ENCODE peak calls at places on chromosomes 16 and 17, in five cellular contexts. B is MM.1S, Y is Calu3, T is lower lobe of right lung, X is GM23338. G is an unnamed sample.

GRCh38 chr16:2426941-2427361 is 2.3 kb upstream of the CCNF start:
- DNase-seq in B (no peak), Y (no peak), T (peak; percentile 73), X (no peak), G (no peak)

GRCh38 chr16:56789360-56789759 is 59.4 kb downstream of the NUP93 start:
- DNase-seq in B (peak; percentile 78), Y (peak; percentile 59), T (peak; percentile 52), X (no peak), G (no peak)

GRCh38 chr16:5044011-5044540 is 10.3 kb upstream of the NAGPA start:
- DNase-seq in B (no peak), Y (no peak), T (peak; percentile 12), X (no peak), G (no peak)

GRCh38 chr16:85767569-85767968 is 16.7 kb upstream of the C16orf74 start:
- DNase-seq in B (no peak), Y (peak; percentile 44), T (no peak), X (no peak), G (no peak)

GRCh38 chr17:7854851-7855642 is at the start of gene TMEM88:
- DNase-seq in B (no peak), Y (no peak), T (peak; percentile 54), X (peak; percentile 83), G (no peak)

GRCh38 chr17:54947396-54947795 is 21.1 kb downstream of the COX11 start:
- DNase-seq in B (no peak), Y (no peak), T (no peak), X (no peak), G (no peak)

GRCh38 chr16:78563905-78564304 is 464.5 kb downstream of the WWOX start:
- DNase-seq in B (peak; percentile 31), Y (no peak), T (no peak), X (no peak), G (no peak)

GRCh38 chr17:9309216-9309615 is 266.4 kb downstream of the STX8 start:
- DNase-seq in B (no peak), Y (no peak), T (no peak), X (peak; percentile 71), G (no peak)

DNA sequence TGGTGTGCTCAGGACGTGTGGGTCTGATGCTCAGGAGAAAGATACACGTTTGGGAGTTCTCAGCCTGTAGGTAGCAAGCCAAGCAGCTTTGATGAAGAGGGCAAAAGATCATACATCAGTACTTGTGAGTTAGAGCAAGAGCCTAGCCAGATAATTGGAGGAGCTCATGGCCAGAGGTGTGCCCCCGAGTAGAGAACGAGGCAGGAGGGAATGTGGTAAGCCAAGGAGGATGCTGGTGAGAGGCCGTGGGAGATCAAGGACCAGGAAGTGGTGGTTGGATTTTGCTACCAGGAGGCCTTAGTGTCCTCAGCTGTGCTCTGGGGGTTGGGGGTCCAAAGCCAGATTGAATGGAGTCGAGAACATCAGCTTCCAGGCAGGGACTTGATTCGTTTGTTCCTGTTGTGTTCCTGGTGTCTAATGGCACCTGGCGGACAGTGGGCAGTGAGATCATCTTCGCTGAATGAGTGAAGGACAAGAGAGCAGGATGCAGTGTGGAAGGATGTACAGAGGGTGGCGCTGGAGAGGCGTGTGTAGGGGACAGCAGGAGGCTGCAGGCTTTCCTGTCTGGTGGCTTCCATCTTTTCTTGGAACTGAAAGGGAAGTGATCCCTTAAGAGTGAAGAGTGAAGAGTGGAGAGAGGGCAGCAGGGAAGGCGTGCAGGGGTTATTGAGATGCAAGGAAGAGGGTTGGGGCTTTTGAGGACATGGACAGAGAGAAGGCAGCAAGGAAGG is 11.6 kb downstream of the FBXL19 start:
- DNase-seq in B (peak; percentile 17), Y (peak; percentile 50), T (peak; percentile 69), X (peak; percentile 88), G (peak; percentile 48)
- TF ChIP-seq CTCF in B (peak; percentile 44), Y (no peak), T (peak; percentile 52), X (peak; percentile 83), G (peak; percentile 47)

DNA sequence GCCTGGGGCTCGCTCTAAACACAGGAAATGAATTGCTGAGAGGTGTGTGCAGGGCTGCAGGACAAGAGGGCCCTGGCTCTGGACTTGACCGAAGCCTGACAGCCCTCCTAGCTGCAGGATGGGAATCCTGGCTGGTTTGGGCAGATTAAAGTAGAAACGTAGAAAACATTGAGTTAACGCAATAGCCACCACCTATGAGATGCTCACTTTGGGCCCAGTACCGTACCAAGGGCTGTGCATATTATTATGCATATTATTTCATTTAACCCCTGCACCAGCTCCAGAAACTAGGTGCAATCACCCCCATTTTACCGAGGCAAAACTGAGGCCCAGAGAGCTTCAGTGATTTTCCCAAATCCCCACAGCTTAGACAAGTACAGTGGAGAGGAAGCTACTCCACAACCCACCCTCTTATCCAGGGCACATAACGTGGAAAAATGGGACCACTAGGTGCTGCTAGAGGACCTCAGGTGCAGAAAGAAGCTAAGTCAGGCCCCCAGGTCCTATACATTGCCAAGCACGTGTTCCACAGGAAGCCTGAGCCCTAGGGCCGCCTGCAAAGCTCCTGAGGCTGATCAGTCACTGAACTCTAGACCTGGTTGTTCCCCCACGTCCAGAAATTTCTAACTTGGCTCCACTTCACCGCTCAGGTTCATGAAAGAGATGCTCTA is 79.2 kb downstream of the MYH11 start:
- DNase-seq in B (peak; percentile 34), Y (peak; percentile 65), T (no peak), X (peak; percentile 82), G (peak; percentile 29)
- TF ChIP-seq CTCF in B (peak; percentile 37), Y (peak; percentile 22), T (peak; percentile 18), X (peak; percentile 95), G (peak; percentile 43)

DNA sequence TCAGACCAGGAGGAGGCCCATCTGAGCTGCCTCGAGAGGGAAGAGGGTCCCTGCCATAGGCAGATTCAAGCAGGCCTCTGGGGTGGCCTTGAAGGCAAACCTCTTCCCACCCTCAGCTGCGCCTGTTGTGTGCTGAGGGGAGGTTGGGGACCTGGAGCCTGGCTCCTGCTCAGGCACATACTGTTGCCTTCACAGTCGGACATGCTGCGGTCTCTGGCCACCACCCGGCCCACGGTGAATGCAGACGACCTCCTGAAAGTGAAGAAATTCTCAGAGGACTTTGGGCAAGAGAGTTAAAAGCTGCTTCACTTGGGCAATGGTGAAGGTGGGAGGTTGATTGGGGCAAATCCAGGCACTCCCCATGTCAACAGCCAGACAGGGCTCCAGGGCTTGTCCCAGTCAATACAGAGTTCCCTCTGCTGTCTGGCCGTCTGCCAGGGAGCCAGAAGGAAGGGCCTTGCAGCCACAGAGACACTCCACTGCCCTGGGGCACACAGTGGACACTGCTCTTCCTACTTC is 6.3 kb downstream of the PDF start:
- DNase-seq in B (no peak), Y (no peak), T (peak; percentile 84), X (no peak), G (no peak)
- TF ChIP-seq CTCF in B (no peak), Y (no peak), T (no peak), X (no peak), G (no peak)

GRCh38 chr17:58254803-58255202 is 16.4 kb downstream of the LPO start:
- DNase-seq in B (no peak), Y (peak; percentile 25), T (no peak), X (peak; percentile 79), G (no peak)
- TF ChIP-seq CTCF in B (peak; percentile 31), Y (no peak), T (no peak), X (peak; percentile 77), G (no peak)

GRCh38 chr17:75518201-75518600 is 1.9 kb downstream of the TSEN54 start:
- DNase-seq in B (no peak), Y (no peak), T (no peak), X (no peak), G (no peak)

GRCh38 chr17:75515523-75516254 is at the start of gene CASKIN2:
- DNase-seq in B (peak; percentile 86), Y (peak; percentile 97), T (peak; percentile 94), X (peak; percentile 95), G (peak; percentile 93)

GRCh38 chr17:75516255-75516618 is at the start of gene TSEN54:
- DNase-seq in B (peak; percentile 93), Y (peak; percentile 97), T (peak; percentile 97), X (peak; percentile 91), G (peak; percentile 98)

GRCh38 chr17:75516619-75517276 is 420 bp downstream of the TSEN54 start:
- DNase-seq in B (peak; percentile 23), Y (no peak), T (peak; percentile 67), X (peak; percentile 46), G (peak; percentile 54)

DNA sequence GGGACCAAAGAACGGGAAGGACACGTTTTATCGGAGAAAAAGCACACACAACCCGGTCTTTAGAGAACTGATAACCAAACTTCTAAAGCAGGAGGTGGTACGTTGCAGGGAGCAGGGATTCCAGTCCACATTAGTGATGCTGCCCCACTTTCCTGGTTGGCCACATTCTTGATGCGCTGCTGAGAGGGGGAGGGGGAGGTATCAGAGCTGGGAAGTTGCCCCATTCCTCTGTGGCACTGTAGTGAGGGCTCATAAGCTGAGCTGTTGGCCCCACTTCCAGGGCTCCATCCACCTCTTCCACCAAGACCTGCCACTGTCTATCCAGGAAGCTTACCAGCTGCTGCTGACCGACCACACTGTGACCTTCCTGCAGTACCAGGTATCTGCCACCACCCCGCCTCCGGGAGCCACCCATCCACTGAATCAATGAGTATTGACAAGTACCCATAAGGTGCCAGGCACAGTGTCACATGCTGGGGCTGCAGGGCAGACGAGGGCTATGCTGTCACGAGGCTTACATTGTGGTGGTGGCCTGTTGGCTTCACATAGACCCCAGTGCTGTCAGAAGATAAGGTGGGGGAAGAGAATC is 1.0 kb downstream of the TSEN54 start:
- DNase-seq in B (peak; percentile 36), Y (peak; percentile 59), T (peak; percentile 44), X (peak; percentile 59), G (no peak)
- TF ChIP-seq CTCF in B (peak; percentile 40), Y (peak; percentile 40), T (no peak), X (no peak), G (no peak)

GRCh38 chr17:63850401-63850800 is 7.9 kb upstream of the SMARCD2 start:
- DNase-seq in B (peak; percentile 2), Y (no peak), T (no peak), X (no peak), G (no peak)

GRCh38 chr17:63845509-63845908 is 3.0 kb upstream of the SMARCD2 start:
- DNase-seq in B (no peak), Y (no peak), T (no peak), X (no peak), G (no peak)

GRCh38 chr17:63847525-63848249 is 5.2 kb upstream of the SMARCD2 start:
- DNase-seq in B (peak; percentile 3), Y (no peak), T (no peak), X (no peak), G (no peak)

GRCh38 chr17:63853260-63853659 is 10.8 kb upstream of the SMARCD2 start:
- DNase-seq in B (no peak), Y (no peak), T (no peak), X (no peak), G (no peak)

DNA sequence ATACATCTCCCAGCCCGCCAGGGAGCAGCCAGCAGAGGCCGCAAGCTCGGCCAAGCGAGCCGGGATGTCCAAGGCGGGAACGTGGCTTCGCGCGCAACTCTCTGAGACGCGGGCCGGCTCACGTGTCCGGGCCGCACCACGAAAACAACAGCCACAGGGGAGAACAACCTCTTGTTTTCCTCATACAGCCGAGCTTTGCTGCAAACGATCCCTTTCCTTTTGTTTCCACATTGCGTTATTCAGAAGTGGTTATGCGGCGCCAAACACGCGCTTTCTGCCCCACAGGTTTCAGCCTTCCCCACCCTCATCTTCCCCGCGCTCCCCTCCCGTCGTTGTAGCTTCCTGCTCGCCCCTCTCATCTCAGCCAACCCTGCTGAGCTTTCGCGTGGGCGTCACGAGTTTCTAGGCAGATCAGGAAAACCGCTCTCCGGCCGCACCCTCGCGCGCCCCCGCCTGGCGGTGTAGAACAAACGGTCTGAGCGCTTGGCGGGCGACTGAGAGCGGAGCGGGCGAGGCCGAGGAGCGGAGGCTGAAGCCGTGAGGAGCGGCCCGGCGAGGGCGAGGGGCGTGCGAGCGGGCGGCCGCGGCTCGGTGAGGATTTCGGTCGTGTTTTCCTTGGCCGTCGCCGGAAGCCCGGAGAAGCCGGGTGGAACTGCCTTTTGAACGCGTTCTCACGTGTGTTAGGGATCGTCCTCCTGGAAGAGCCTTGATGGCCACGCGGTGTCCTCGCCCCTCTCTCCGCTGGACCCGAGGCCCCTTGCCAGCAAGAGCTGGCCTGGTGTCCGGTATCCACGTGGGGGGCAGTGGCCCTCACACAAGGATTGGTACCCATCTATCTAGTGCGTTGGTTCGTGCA is 6.6 kb upstream of the SMARCD2 start:
- DNase-seq in B (peak; percentile 40), Y (peak; percentile 92), T (peak; percentile 95), X (peak; percentile 96), G (peak; percentile 97)
- TF ChIP-seq CTCF in B (peak; percentile 24), Y (peak; percentile 64), T (peak; percentile 54), X (peak; percentile 84), G (peak; percentile 84)